ENCODE peak calls at places on chromosome 11, in eight cellular contexts. One of them, this sample, is unnamed.

GRCh38 chr11:115711021-115711420 is 206.8 kb upstream of the CADM1 start:
- DNase-seq in uterus: no peak
- DNase-seq in cardiac muscle cell: no peak
- DNase-seq in occipital lobe: no peak
- DNase-seq in stimulated activated naive B cell treated with anti-CD40 and anti-IgM and Interleukin-4, amounts not matched to agents 10 μg/mL and 1 μg/mL and 100 μg/mL, for 72 hours: no peak
- DNase-seq in adrenal gland: no peak
- DNase-seq in CD4-positive, CD25-positive, alpha-beta regulatory T cell: no peak
- DNase-seq in stimulated activated CD4-positive, alpha-beta T cell treated with anti-CD3 and anti-CD28 coated beads, Interleukin-4, amount 100 ng/mL, for 1 hour: no peak
- DNase-seq in this sample: no peak

GRCh38 chr11:106152824-106153223 is 75.4 kb downstream of the AASDHPPT start:
- DNase-seq in uterus: no peak
- DNase-seq in cardiac muscle cell: peak
- DNase-seq in occipital lobe: no peak
- DNase-seq in stimulated activated naive B cell treated with anti-CD40 and anti-IgM and Interleukin-4, amounts not matched to agents 10 μg/mL and 1 μg/mL and 100 μg/mL, for 72 hours: no peak
- DNase-seq in adrenal gland: no peak
- DNase-seq in CD4-positive, CD25-positive, alpha-beta regulatory T cell: no peak
- DNase-seq in stimulated activated CD4-positive, alpha-beta T cell treated with anti-CD3 and anti-CD28 coated beads, Interleukin-4, amount 100 ng/mL, for 1 hour: no peak
- DNase-seq in this sample: no peak

GRCh38 chr11:106399075-106399500 is 321.6 kb downstream of the AASDHPPT start:
- DNase-seq in uterus: peak
- DNase-seq in cardiac muscle cell: peak
- DNase-seq in occipital lobe: no peak
- DNase-seq in stimulated activated naive B cell treated with anti-CD40 and anti-IgM and Interleukin-4, amounts not matched to agents 10 μg/mL and 1 μg/mL and 100 μg/mL, for 72 hours: no peak
- DNase-seq in adrenal gland: no peak
- DNase-seq in CD4-positive, CD25-positive, alpha-beta regulatory T cell: no peak
- DNase-seq in stimulated activated CD4-positive, alpha-beta T cell treated with anti-CD3 and anti-CD28 coated beads, Interleukin-4, amount 100 ng/mL, for 1 hour: no peak
- DNase-seq in this sample: peak

GRCh38 chr11:119810478-119811232 is 81.7 kb upstream of the NECTIN1 start:
- DNase-seq in uterus: no peak
- DNase-seq in cardiac muscle cell: no peak
- DNase-seq in occipital lobe: no peak
- DNase-seq in stimulated activated naive B cell treated with anti-CD40 and anti-IgM and Interleukin-4, amounts not matched to agents 10 μg/mL and 1 μg/mL and 100 μg/mL, for 72 hours: no peak
- DNase-seq in adrenal gland: no peak
- DNase-seq in CD4-positive, CD25-positive, alpha-beta regulatory T cell: no peak
- DNase-seq in stimulated activated CD4-positive, alpha-beta T cell treated with anti-CD3 and anti-CD28 coated beads, Interleukin-4, amount 100 ng/mL, for 1 hour: no peak
- DNase-seq in this sample: no peak

GRCh38 chr11:73975479-73975757 is 7.2 kb downstream of the UCP2 start:
- DNase-seq in uterus: no peak
- DNase-seq in cardiac muscle cell: no peak
- DNase-seq in occipital lobe: no peak
- DNase-seq in stimulated activated naive B cell treated with anti-CD40 and anti-IgM and Interleukin-4, amounts not matched to agents 10 μg/mL and 1 μg/mL and 100 μg/mL, for 72 hours: no peak
- DNase-seq in adrenal gland: no peak
- DNase-seq in CD4-positive, CD25-positive, alpha-beta regulatory T cell: no peak
- DNase-seq in stimulated activated CD4-positive, alpha-beta T cell treated with anti-CD3 and anti-CD28 coated beads, Interleukin-4, amount 100 ng/mL, for 1 hour: no peak
- DNase-seq in this sample: no peak

GRCh38 chr11:3101921-3102640 is 44.9 kb upstream of the CARS1 start:
- DNase-seq in uterus: no peak
- DNase-seq in cardiac muscle cell: no peak
- DNase-seq in occipital lobe: no peak
- DNase-seq in stimulated activated naive B cell treated with anti-CD40 and anti-IgM and Interleukin-4, amounts not matched to agents 10 μg/mL and 1 μg/mL and 100 μg/mL, for 72 hours: no peak
- DNase-seq in adrenal gland: no peak
- DNase-seq in CD4-positive, CD25-positive, alpha-beta regulatory T cell: no peak
- DNase-seq in stimulated activated CD4-positive, alpha-beta T cell treated with anti-CD3 and anti-CD28 coated beads, Interleukin-4, amount 100 ng/mL, for 1 hour: no peak
- DNase-seq in this sample: peak

GRCh38 chr11:79617561-79617960 is 176.7 kb upstream of the TENM4 start:
- DNase-seq in uterus: no peak
- DNase-seq in cardiac muscle cell: no peak
- DNase-seq in occipital lobe: no peak
- DNase-seq in stimulated activated naive B cell treated with anti-CD40 and anti-IgM and Interleukin-4, amounts not matched to agents 10 μg/mL and 1 μg/mL and 100 μg/mL, for 72 hours: no peak
- DNase-seq in adrenal gland: no peak
- DNase-seq in CD4-positive, CD25-positive, alpha-beta regulatory T cell: no peak
- DNase-seq in stimulated activated CD4-positive, alpha-beta T cell treated with anti-CD3 and anti-CD28 coated beads, Interleukin-4, amount 100 ng/mL, for 1 hour: no peak
- DNase-seq in this sample: no peak

GRCh38 chr11:68582416-68583046 is 101.8 kb upstream of the GAL start:
- DNase-seq in uterus: no peak
- DNase-seq in cardiac muscle cell: no peak
- DNase-seq in occipital lobe: no peak
- DNase-seq in stimulated activated naive B cell treated with anti-CD40 and anti-IgM and Interleukin-4, amounts not matched to agents 10 μg/mL and 1 μg/mL and 100 μg/mL, for 72 hours: no peak
- DNase-seq in adrenal gland: no peak
- DNase-seq in CD4-positive, CD25-positive, alpha-beta regulatory T cell: no peak
- DNase-seq in stimulated activated CD4-positive, alpha-beta T cell treated with anti-CD3 and anti-CD28 coated beads, Interleukin-4, amount 100 ng/mL, for 1 hour: no peak
- DNase-seq in this sample: no peak

GRCh38 chr11:7612661-7613393 is 60.5 kb downstream of the CYB5R2 start:
- DNase-seq in uterus: no peak
- DNase-seq in cardiac muscle cell: peak
- DNase-seq in occipital lobe: no peak
- DNase-seq in stimulated activated naive B cell treated with anti-CD40 and anti-IgM and Interleukin-4, amounts not matched to agents 10 μg/mL and 1 μg/mL and 100 μg/mL, for 72 hours: no peak
- DNase-seq in adrenal gland: no peak
- DNase-seq in CD4-positive, CD25-positive, alpha-beta regulatory T cell: no peak
- DNase-seq in stimulated activated CD4-positive, alpha-beta T cell treated with anti-CD3 and anti-CD28 coated beads, Interleukin-4, amount 100 ng/mL, for 1 hour: no peak
- DNase-seq in this sample: no peak

GRCh38 chr11:84468255-84468654 is 1158.9 kb downstream of the DLG2 start:
- DNase-seq in uterus: no peak
- DNase-seq in cardiac muscle cell: peak
- DNase-seq in occipital lobe: no peak
- DNase-seq in stimulated activated naive B cell treated with anti-CD40 and anti-IgM and Interleukin-4, amounts not matched to agents 10 μg/mL and 1 μg/mL and 100 μg/mL, for 72 hours: no peak
- DNase-seq in adrenal gland: no peak
- DNase-seq in CD4-positive, CD25-positive, alpha-beta regulatory T cell: no peak
- DNase-seq in stimulated activated CD4-positive, alpha-beta T cell treated with anti-CD3 and anti-CD28 coated beads, Interleukin-4, amount 100 ng/mL, for 1 hour: no peak
- DNase-seq in this sample: no peak

GRCh38 chr11:130212431-130212961 is 52.9 kb downstream of the ST14 start:
- DNase-seq in uterus: no peak
- DNase-seq in cardiac muscle cell: no peak
- DNase-seq in occipital lobe: no peak
- DNase-seq in stimulated activated naive B cell treated with anti-CD40 and anti-IgM and Interleukin-4, amounts not matched to agents 10 μg/mL and 1 μg/mL and 100 μg/mL, for 72 hours: no peak
- DNase-seq in adrenal gland: peak
- DNase-seq in CD4-positive, CD25-positive, alpha-beta regulatory T cell: no peak
- DNase-seq in stimulated activated CD4-positive, alpha-beta T cell treated with anti-CD3 and anti-CD28 coated beads, Interleukin-4, amount 100 ng/mL, for 1 hour: no peak
- DNase-seq in this sample: peak

GRCh38 chr11:123753110-123753509 is 1.2 kb downstream of the OR6X1 start:
- DNase-seq in uterus: no peak
- DNase-seq in cardiac muscle cell: no peak
- DNase-seq in occipital lobe: no peak
- DNase-seq in stimulated activated naive B cell treated with anti-CD40 and anti-IgM and Interleukin-4, amounts not matched to agents 10 μg/mL and 1 μg/mL and 100 μg/mL, for 72 hours: no peak
- DNase-seq in adrenal gland: no peak
- DNase-seq in CD4-positive, CD25-positive, alpha-beta regulatory T cell: no peak
- DNase-seq in stimulated activated CD4-positive, alpha-beta T cell treated with anti-CD3 and anti-CD28 coated beads, Interleukin-4, amount 100 ng/mL, for 1 hour: no peak
- DNase-seq in this sample: no peak

GRCh38 chr11:75023446-75024067 is 34.8 kb downstream of the NEU3 start:
- DNase-seq in uterus: no peak
- DNase-seq in cardiac muscle cell: no peak
- DNase-seq in occipital lobe: no peak
- DNase-seq in stimulated activated naive B cell treated with anti-CD40 and anti-IgM and Interleukin-4, amounts not matched to agents 10 μg/mL and 1 μg/mL and 100 μg/mL, for 72 hours: no peak
- DNase-seq in adrenal gland: no peak
- DNase-seq in CD4-positive, CD25-positive, alpha-beta regulatory T cell: no peak
- DNase-seq in stimulated activated CD4-positive, alpha-beta T cell treated with anti-CD3 and anti-CD28 coated beads, Interleukin-4, amount 100 ng/mL, for 1 hour: no peak
- DNase-seq in this sample: no peak

GRCh38 chr11:128271401-128271800 is 316.0 kb downstream of the ETS1 start:
- DNase-seq in uterus: no peak
- DNase-seq in cardiac muscle cell: no peak
- DNase-seq in occipital lobe: no peak
- DNase-seq in stimulated activated naive B cell treated with anti-CD40 and anti-IgM and Interleukin-4, amounts not matched to agents 10 μg/mL and 1 μg/mL and 100 μg/mL, for 72 hours: no peak
- DNase-seq in adrenal gland: no peak
- DNase-seq in CD4-positive, CD25-positive, alpha-beta regulatory T cell: no peak
- DNase-seq in stimulated activated CD4-positive, alpha-beta T cell treated with anti-CD3 and anti-CD28 coated beads, Interleukin-4, amount 100 ng/mL, for 1 hour: no peak
- DNase-seq in this sample: no peak